ENCODE peak calls at places on chromosomes 3 and 15, in six cellular contexts. C, T, H, A, V and I are unnamed samples.

GRCh38 chr3:124586126-124587052 is 143.9 kb upstream of the UMPS start:
- DNase-seq in C (no peak), A (no peak), T (no peak), V (no peak), H (no peak), I (no peak)

GRCh38 chr3:130759692-130760338 is 13.2 kb upstream of the PIK3R4 start:
- DNase-seq in V (no peak), A (peak; percentile 52), T (no peak), H (no peak), C (peak; percentile 85), I (no peak)

GRCh38 chr15:40046721-40047412 is 7.9 kb upstream of the SRP14 start:
- DNase-seq in V (no peak), A (no peak), T (no peak), C (no peak), H (no peak), I (no peak)

GRCh38 chr3:59052803-59053411 is 3.1 kb upstream of the CFAP20DC start:
- DNase-seq in T (no peak), V (no peak), H (no peak), A (no peak), C (peak; percentile 19), I (no peak)

GRCh38 chr3:34256021-34256420 is 457.6 kb downstream of the PDCD6IP start:
- DNase-seq in A (no peak), V (no peak), H (no peak), C (no peak), T (no peak), I (no peak)

GRCh38 chr3:29245441-29245840 is 35.4 kb upstream of the RBMS3 start:
- DNase-seq in A (no peak), C (no peak), T (no peak), V (no peak), H (no peak), I (no peak)

GRCh38 chr15:41981373-41982132 is 9.2 kb upstream of the EHD4 start:
- DNase-seq in H (no peak), A (no peak), C (no peak), T (no peak), V (no peak), I (no peak)

GRCh38 chr3:53044371-53045106 is 1.3 kb downstream of the SFMBT1 start:
- DNase-seq in V (peak; percentile 12), A (peak; percentile 30), C (peak; percentile 30), H (peak; percentile 19), T (no peak), I (no peak)

GRCh38 chr15:64753419-64754185 is 21.8 kb downstream of the RBPMS2 start:
- DNase-seq in T (no peak), A (no peak), V (no peak), H (no peak), C (no peak), I (peak; percentile 40)

GRCh38 chr3:109018828-109019227 is 65.1 kb upstream of the GUCA1C start:
- DNase-seq in V (no peak), T (no peak), A (no peak), H (no peak), C (no peak), I (no peak)

GRCh38 chr15:95025924-95026728 is 794.8 kb downstream of the MCTP2 start:
- DNase-seq in H (peak; percentile 37), V (no peak), T (peak; percentile 29), C (peak; percentile 78), A (no peak), I (no peak)

GRCh38 chr15:44308415-44308814 is 19.9 kb downstream of the GOLM2 start:
- DNase-seq in H (no peak), C (no peak), A (no peak), V (no peak), T (no peak), I (no peak)

GRCh38 chr3:47954562-47954961 is 61.7 kb downstream of the MAP4 start:
- DNase-seq in V (no peak), T (no peak), H (no peak), A (no peak), C (peak; percentile 3), I (no peak)

GRCh38 chr15:78984041-78984440 is 39.2 kb upstream of the CTSH start:
- DNase-seq in A (no peak), V (no peak), C (no peak), H (no peak), T (no peak), I (no peak)

GRCh38 chr3:149494022-149494758 is 19.7 kb downstream of the TM4SF4 start:
- DNase-seq in H (peak; percentile 64), T (no peak), V (no peak), C (peak; percentile 85), A (peak; percentile 14), I (no peak)

GRCh38 chr3:27130796-27131195 is 238.4 kb downstream of the NEK10 start:
- DNase-seq in C (no peak), V (no peak), T (no peak), A (no peak), H (no peak), I (no peak)

GRCh38 chr3:197499427-197499826 is 56.3 kb downstream of the BDH1 start:
- DNase-seq in T (no peak), H (no peak), C (no peak), A (no peak), V (no peak), I (no peak)

GRCh38 chr15:70569139-70569717 is 194.1 kb downstream of the UACA start:
- DNase-seq in T (no peak), H (peak; percentile 18), C (peak; percentile 61), V (no peak), A (no peak), I (no peak)

GRCh38 chr15:83498801-83499200 is 51.7 kb downstream of the SH3GL3 start:
- DNase-seq in H (no peak), C (no peak), A (no peak), V (no peak), T (no peak), I (no peak)

GRCh38 chr3:113751145-113751544 is 4.3 kb downstream of the ATP6V1A start:
- DNase-seq in T (no peak), C (no peak), H (no peak), A (no peak), V (no peak), I (no peak)
- TF ChIP-seq CTCF in T (no peak), C (no peak), H (no peak), A (no peak), V (no peak), I (no peak)

DNA sequence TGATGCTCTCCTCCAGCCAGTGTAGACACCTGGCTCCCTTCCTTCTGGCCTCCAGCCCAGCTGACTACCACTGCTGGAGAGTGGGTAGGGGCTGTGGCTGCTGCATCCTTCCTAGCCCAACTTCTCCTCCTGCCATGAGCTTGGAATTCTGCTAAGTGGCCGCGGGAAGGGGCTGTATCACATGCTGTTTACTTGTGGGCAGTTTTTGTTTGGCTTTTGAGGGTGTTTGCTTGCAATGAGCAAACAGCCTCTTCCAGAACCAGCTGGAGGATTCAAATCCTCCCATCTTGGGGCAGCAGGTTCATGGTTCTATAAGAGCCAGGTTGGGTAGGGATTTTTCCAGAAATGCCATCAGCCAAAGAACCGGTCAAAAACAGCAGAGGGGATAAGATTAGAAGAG is 9.0 kb downstream of the GASK1A start:
- DNase-seq in H (no peak), T (no peak), A (no peak), C (no peak), V (no peak), I (no peak)
- TF ChIP-seq CTCF in H (no peak), T (no peak), A (no peak), C (no peak), V (no peak), I (no peak)

DNA sequence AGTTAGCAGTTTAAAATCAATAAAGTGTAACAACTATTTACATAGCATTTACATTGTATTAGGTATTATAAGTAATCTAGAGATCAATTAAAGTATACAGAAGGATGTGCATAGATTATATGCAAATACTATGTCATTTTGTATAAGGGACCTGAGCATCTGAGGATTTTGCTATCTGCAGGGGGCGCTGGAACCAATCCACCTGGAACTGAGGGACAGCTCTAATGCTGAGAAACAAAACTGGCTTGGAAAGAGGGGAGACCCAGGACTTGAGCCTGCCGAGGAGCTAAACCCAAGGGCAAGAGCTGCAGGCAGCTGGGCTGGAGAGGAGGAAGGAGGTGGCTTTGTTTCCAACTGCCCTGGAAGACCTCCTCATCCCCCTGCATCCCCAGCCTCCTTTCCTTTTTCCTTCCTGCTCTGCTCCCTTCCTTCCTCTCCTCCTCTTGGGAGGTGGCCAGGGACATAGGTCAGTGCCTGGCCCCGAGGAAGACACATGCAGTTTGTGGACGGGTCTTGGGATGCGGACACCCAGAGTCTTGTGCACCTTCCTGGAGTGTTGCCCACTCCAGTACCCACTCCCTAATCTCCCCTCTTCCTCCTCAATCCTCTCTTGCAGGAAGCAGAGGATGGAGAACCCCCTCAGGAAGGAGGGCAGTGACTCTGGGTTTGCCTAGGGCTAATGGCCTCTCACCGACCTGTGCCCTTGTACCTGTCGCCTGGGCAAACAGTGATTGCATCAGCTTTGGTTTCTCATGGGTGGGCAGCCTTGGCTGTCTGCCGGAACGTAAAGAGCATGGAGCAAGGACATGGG is 826 bp upstream of the RTP3 start:
- DNase-seq in A (no peak), H (no peak), T (no peak), C (peak; percentile 38), V (peak; percentile 20), I (no peak)
- TF ChIP-seq CTCF in A (no peak), H (peak; percentile 5), T (peak; percentile 35), C (peak; percentile 30), V (peak; percentile 50), I (no peak)

DNA sequence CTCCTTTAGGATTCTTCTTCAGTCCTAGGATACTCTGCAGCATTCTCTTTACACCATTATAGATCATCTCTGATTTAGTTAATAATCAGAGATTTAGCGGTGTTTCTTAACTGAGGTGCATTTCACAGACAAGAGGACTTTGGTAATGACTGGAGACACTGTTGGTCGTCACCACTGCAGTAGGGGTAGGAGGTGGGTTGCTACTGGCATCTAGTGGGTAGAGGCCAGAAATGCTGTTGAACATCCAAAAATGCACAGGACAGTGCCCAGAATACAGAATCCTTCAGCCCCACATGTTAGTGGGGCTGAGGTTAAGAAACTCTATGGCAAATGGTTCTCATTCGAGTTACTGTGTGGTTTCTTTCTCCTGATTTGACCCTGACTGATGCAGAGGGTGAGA is 80.4 kb upstream of the LMCD1 start:
- DNase-seq in H (no peak), T (no peak), A (no peak), V (no peak), C (no peak), I (no peak)
- TF ChIP-seq CTCF in H (no peak), T (no peak), A (no peak), V (no peak), C (no peak), I (no peak)